ENCODE peak calls at places on chromosomes 5 and 9, in five cellular contexts. T, V, P, N and W are unnamed samples.

GRCh38 chr5:27511061-27511460 is 472.7 kb upstream of the CDH9 start:
- DNase-seq in T (no peak), V (no peak), P (no peak), N (no peak), W (no peak)

GRCh38 chr9:29873579-29873978 is 2300.3 kb upstream of the C9orf72 start:
- DNase-seq in T (no peak), V (no peak), P (no peak), N (no peak), W (no peak)

GRCh38 chr9:33686942-33687341 is 108.4 kb upstream of the PRSS3 start:
- DNase-seq in T (no peak), V (no peak), P (no peak), N (no peak), W (no peak)

GRCh38 chr9:107847977-107848376 is 358.4 kb upstream of the KLF4 start:
- DNase-seq in T (no peak), V (no peak), P (no peak), N (no peak), W (peak; percentile 69)

GRCh38 chr9:101119206-101119819 is 90.8 kb downstream of the PLPPR1 start:
- DNase-seq in T (peak; percentile 76), V (no peak), P (peak; percentile 62), N (peak; percentile 74), W (peak; percentile 15)

GRCh38 chr9:114981095-114981494 is 50.7 kb upstream of the TNFSF8 start:
- DNase-seq in T (no peak), V (no peak), P (no peak), N (no peak), W (no peak)

GRCh38 chr9:127067603-127068220 is 54.7 kb downstream of the ANGPTL2 start:
- DNase-seq in T (no peak), V (no peak), P (no peak), N (no peak), W (no peak)

GRCh38 chr5:76689321-76690026 is 26.5 kb upstream of the F2R start:
- DNase-seq in T (no peak), V (no peak), P (no peak), N (no peak), W (peak; percentile 96)

GRCh38 chr5:106314221-106314824 is 1356.4 kb downstream of the EFNA5 start:
- DNase-seq in T (no peak), V (no peak), P (no peak), N (no peak), W (peak; percentile 18)

GRCh38 chr5:132055441-132055807 is 5.0 kb upstream of the IL3 start:
- DNase-seq in T (no peak), V (no peak), P (no peak), N (no peak), W (no peak)

GRCh38 chr9:23587433-23587832 is 238.6 kb downstream of the ELAVL2 start:
- DNase-seq in T (no peak), V (no peak), P (peak; percentile 88), N (no peak), W (no peak)

GRCh38 chr9:92706218-92706940 is 36.4 kb upstream of the IPPK start:
- DNase-seq in T (peak; percentile 55), V (peak; percentile 20), P (no peak), N (no peak), W (peak; percentile 33)

GRCh38 chr9:133448487-133448972 is 11.2 kb upstream of the CACFD1 start:
- DNase-seq in T (no peak), V (no peak), P (no peak), N (no peak), W (no peak)

GRCh38 chr9:69554945-69555344 is 117.2 kb downstream of the APBA1 start:
- DNase-seq in T (no peak), V (no peak), P (no peak), N (no peak), W (peak; percentile 78)

DNA sequence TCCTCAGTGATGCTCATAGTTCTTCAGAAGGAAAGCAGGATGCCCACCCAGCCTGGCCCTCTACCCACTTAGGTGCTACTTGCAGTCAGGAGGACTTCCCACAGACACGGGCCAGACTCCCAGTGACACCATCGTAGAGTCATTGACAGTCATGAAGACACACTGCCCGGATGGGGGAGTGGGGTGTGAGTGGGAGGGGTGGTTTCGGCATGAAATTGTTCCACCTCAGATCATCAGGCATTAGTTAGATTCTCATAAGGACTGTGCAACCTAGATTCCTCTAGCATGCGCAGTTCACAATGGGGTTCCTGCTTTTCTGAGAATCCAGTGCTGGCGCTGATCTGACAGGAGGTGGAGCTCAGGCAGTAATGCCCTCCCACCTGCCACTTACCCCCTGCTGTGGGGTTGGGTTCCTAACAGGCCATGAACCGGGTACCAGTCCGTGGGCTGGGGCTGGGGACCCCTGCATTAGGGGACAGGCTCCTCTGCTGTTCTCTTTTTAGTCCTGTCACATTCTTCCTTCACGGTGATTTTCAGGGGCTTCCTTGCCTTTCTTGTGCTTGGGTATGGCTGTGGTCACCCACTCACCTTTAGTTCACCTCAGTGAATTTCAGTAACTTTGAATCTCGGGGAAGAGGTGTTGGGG is 88.2 kb upstream of the ANKRD55 start:
- DNase-seq in T (no peak), V (no peak), P (no peak), N (no peak), W (no peak)
- H3K4me3 ChIP-seq in T (no peak overlapping the region), V (no peak overlapping the region), P (no peak overlapping the region), N (no peak overlapping the region), W (no peak overlapping the region)

DNA sequence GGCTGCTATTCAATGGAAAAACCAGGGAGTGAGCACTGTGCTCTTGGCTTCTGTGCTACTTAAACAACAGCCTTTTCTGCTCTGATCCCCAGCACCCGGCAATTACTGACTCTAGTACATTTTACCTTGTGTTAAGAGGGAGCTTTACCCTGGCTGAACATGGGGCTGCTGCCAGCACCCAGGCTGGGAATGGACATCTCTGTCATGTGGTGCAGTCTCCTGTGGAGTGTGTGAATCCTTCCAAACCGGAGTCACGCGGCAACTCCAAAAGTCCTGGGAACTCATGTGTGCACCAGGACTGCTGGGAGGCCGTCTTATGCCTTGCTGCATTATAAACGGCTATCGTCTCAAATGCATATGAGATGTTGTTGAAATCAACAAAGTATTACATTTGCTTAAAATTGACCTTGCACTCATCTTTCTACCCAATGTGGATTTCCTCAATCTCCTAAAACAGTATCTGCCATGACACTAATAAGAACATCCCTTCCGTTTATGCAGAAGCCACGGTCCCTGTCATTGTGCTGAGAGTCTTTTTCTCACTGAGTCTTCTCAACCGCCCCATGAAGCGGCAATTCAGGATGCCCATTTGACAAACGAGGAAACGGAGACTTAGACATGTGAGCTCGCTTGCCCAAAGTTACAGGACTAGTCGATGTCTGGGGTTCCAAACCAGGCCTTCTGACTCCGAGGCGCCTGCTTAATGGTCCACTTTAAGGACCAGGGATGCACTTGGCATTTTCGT is 884 bp upstream of the GSN start:
- DNase-seq in T (no peak), V (no peak), P (no peak), N (no peak), W (no peak)
- H3K4me3 ChIP-seq in T (peak overlapping the region; percentile 85), V (peak overlapping the region; percentile 25), P (peak overlapping the region; percentile 93), N (peak overlapping the region; percentile 62), W (peak overlapping the region; percentile 54)

GRCh38 chr5:174734571-174735497 is 10.5 kb downstream of the MSX2 start:
- DNase-seq in T (peak; percentile 42), V (no peak), P (no peak), N (no peak), W (no peak)

GRCh38 chr5:174736777-174737176 is 12.4 kb downstream of the MSX2 start:
- DNase-seq in T (no peak), V (no peak), P (no peak), N (no peak), W (no peak)

GRCh38 chr5:174737335-174737734 is 13.0 kb downstream of the MSX2 start:
- DNase-seq in T (no peak), V (no peak), P (no peak), N (no peak), W (peak; percentile 38)

GRCh38 chr5:174736351-174736721 is 12.0 kb downstream of the MSX2 start:
- DNase-seq in T (no peak), V (no peak), P (no peak), N (no peak), W (peak; percentile 67)

GRCh38 chr5:174735498-174736350 is 11.3 kb downstream of the MSX2 start:
- DNase-seq in T (peak; percentile 88), V (no peak), P (no peak), N (no peak), W (no peak)
- H3K4me3 ChIP-seq in T (peak overlapping the region; percentile 48), V (no peak overlapping the region), P (no peak overlapping the region), N (no peak overlapping the region), W (no peak overlapping the region)

DNA sequence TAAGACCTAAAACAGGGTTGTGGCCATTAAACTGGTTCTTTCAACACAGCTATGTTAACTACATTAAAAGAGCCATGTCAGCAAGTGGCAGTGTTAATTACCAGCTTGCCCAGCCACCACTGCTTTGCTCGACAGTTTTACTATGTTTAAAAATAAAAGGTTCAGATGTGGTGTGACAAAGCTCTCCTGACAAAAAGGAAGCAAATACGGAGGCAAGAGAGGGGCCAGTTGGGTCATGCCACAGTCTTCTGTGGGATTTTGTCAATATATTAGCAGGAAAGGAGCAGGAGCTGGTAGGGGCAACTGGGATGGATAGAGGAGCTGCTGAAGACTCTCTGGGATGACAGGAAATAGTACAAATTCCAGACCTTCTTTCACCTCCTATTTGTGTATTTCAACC is 113.5 kb upstream of the PCA3 start:
- DNase-seq in T (no peak), V (no peak), P (no peak), N (no peak), W (no peak)
- H3K4me3 ChIP-seq in T (no peak overlapping the region), V (peak overlapping the region; percentile 56), P (peak overlapping the region; percentile 30), N (no peak overlapping the region), W (no peak overlapping the region)

GRCh38 chr5:135544666-135545045 is 8.9 kb upstream of the NEUROG1 start:
- DNase-seq in T (peak; percentile 66), V (no peak), P (no peak), N (no peak), W (no peak)

GRCh38 chr5:135541969-135542502 is 6.3 kb upstream of the NEUROG1 start:
- DNase-seq in T (peak; percentile 31), V (no peak), P (no peak), N (no peak), W (no peak)

GRCh38 chr5:135545115-135545514 is 9.4 kb upstream of the NEUROG1 start:
- DNase-seq in T (peak; percentile 80), V (no peak), P (no peak), N (no peak), W (no peak)

GRCh38 chr5:135546014-135546413 is 10.2 kb upstream of the NEUROG1 start:
- DNase-seq in T (peak; percentile 78), V (no peak), P (no peak), N (no peak), W (no peak)

GRCh38 chr5:135543151-135543818 is 7.5 kb upstream of the NEUROG1 start:
- DNase-seq in T (peak; percentile 78), V (no peak), P (no peak), N (no peak), W (no peak)
- H3K4me3 ChIP-seq in T (peak overlapping the region; percentile 27), V (peak overlapping the region; percentile 60), P (peak overlapping the region; percentile 66), N (peak overlapping the region; percentile 43), W (no peak overlapping the region)

GRCh38 chr5:120717381-120717780 is 253.3 kb downstream of the PRR16 start:
- DNase-seq in T (no peak), V (no peak), P (no peak), N (no peak), W (no peak)
- H3K4me3 ChIP-seq in T (no peak overlapping the region), V (no peak overlapping the region), P (no peak overlapping the region), N (no peak overlapping the region), W (no peak overlapping the region)

DNA sequence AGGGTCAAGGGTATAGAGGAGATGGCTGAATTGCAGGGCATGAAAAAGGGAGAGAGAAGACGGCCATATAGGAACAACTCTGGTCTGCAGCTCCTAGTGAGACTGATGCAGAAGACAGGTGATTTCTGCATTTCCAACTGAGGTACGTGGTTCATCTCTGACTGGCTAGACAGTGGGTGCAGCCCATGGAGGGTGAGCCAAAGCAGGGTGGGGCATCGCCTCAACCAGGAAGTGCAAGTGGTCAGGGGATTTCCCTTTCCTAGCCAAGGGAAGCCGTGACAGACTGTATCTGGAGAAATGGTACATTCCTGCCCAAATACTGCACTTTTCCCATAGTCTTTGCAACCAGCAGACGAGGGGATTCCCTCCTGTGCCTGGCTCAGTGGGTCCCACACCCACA is 22.6 kb upstream of the GNAQ start:
- DNase-seq in T (no peak), V (peak; percentile 25), P (no peak), N (no peak), W (no peak)
- H3K4me3 ChIP-seq in T (no peak overlapping the region), V (no peak overlapping the region), P (no peak overlapping the region), N (no peak overlapping the region), W (no peak overlapping the region)